ENCODE peak calls at places on chromosome 5, in four cellular contexts. K is psoas muscle, R is lower lobe of right lung, T is MCF 10A. Q is an unnamed sample.

GRCh38 chr5:81631124-81631523 is 119.8 kb downstream of the SSBP2 start:
- DNase-seq in K (no peak), R (no peak), T (no peak), Q (no peak)

GRCh38 chr5:14714706-14715105 is 50.2 kb downstream of the OTULIN start:
- DNase-seq in K (no peak), R (no peak), T (peak), Q (no peak)

GRCh38 chr5:167578977-167579700 is 712.3 kb upstream of the WWC1 start:
- DNase-seq in K (no peak), R (no peak), T (no peak), Q (no peak)

GRCh38 chr5:82147860-82148573 is 130.1 kb downstream of the RPS23 start:
- DNase-seq in K (no peak), R (no peak), T (peak), Q (no peak)

GRCh38 chr5:39569857-39570256 is 145.1 kb upstream of the DAB2 start:
- DNase-seq in K (no peak), R (no peak), T (no peak), Q (no peak)

GRCh38 chr5:134438641-134439621 is 27.2 kb upstream of the CDKN2AIPNL start:
- DNase-seq in K (peak), R (peak), T (peak), Q (no peak)

GRCh38 chr5:73152411-73153388 is 20.3 kb upstream of the TMEM174 start:
- DNase-seq in K (no peak), R (no peak), T (no peak), Q (no peak)

GRCh38 chr5:5793560-5793959 is 371.1 kb downstream of the ICE1 start:
- DNase-seq in K (no peak), R (no peak), T (no peak), Q (no peak)

GRCh38 chr5:96566775-96567174 is 95.4 kb upstream of the CAST start:
- DNase-seq in K (no peak), R (no peak), T (peak), Q (no peak)

GRCh38 chr5:159210306-159210722 is 961 bp upstream of the RNF145 start:
- DNase-seq in K (no peak), R (no peak), T (peak), Q (no peak)

GRCh38 chr5:2266668-2267240 is 384.0 kb upstream of the IRX4 start:
- DNase-seq in K (no peak), R (no peak), T (no peak), Q (no peak)

GRCh38 chr5:154654484-154655375 is 100.4 kb upstream of the LARP1 start:
- DNase-seq in K (no peak), R (no peak), T (no peak), Q (peak)

GRCh38 chr5:107698286-107698685 is 27.5 kb upstream of the EFNA5 start:
- DNase-seq in K (no peak), R (no peak), T (peak), Q (no peak)

GRCh38 chr5:67355135-67355729 is 158.6 kb upstream of the CD180 start:
- DNase-seq in K (no peak), R (no peak), T (no peak), Q (no peak)

GRCh38 chr5:122187426-122187825 is 58.1 kb downstream of the ZNF474 start:
- DNase-seq in K (no peak), R (no peak), T (no peak), Q (no peak)

GRCh38 chr5:132528866-132529634 is 14.3 kb downstream of the IL5 start:
- DNase-seq in K (no peak), R (no peak), T (no peak), Q (no peak)

GRCh38 chr5:10689391-10690081 is 71.5 kb downstream of the DAP start:
- DNase-seq in K (no peak), R (no peak), T (peak), Q (no peak)

GRCh38 chr5:132457371-132458225 is 33.0 kb downstream of the IRF1 start:
- DNase-seq in K (peak), R (peak), T (peak), Q (peak)

GRCh38 chr5:53478411-53479044 is 1.9 kb upstream of the FST start:
- DNase-seq in K (no peak), R (peak), T (peak), Q (no peak)

GRCh38 chr5:155004138-155004744 is 9.3 kb upstream of the KIF4B start:
- DNase-seq in K (no peak), R (no peak), T (peak), Q (no peak)

GRCh38 chr5:138472353-138472752 is 7.1 kb downstream of the EGR1 start:
- DNase-seq in K (no peak), R (peak), T (no peak), Q (no peak)

GRCh38 chr5:134571703-134572405 is 46.4 kb downstream of the JADE2 start:
- DNase-seq in K (no peak), R (no peak), T (no peak), Q (no peak)

GRCh38 chr5:172255444-172255843 is 28.1 kb downstream of the UBTD2 start:
- DNase-seq in K (no peak), R (no peak), T (no peak), Q (no peak)

GRCh38 chr5:145976431-145977155 is 40.2 kb downstream of the SH3RF2 start:
- DNase-seq in K (no peak), R (no peak), T (peak), Q (no peak)

GRCh38 chr5:176319827-176320554 is 41.6 kb downstream of the KIAA1191 start:
- DNase-seq in K (no peak), R (no peak), T (peak), Q (no peak)

GRCh38 chr5:120386981-120387380 is 77.1 kb upstream of the PRR16 start:
- DNase-seq in K (no peak), R (no peak), T (no peak), Q (no peak)

GRCh38 chr5:78974011-78974410 is 11.1 kb downstream of the ARSB start:
- DNase-seq in K (no peak), R (no peak), T (no peak), Q (no peak)

GRCh38 chr5:42756630-42757601 is at the start of gene CCDC152:
- DNase-seq in K (peak), R (no peak), T (no peak), Q (no peak)

DNA sequence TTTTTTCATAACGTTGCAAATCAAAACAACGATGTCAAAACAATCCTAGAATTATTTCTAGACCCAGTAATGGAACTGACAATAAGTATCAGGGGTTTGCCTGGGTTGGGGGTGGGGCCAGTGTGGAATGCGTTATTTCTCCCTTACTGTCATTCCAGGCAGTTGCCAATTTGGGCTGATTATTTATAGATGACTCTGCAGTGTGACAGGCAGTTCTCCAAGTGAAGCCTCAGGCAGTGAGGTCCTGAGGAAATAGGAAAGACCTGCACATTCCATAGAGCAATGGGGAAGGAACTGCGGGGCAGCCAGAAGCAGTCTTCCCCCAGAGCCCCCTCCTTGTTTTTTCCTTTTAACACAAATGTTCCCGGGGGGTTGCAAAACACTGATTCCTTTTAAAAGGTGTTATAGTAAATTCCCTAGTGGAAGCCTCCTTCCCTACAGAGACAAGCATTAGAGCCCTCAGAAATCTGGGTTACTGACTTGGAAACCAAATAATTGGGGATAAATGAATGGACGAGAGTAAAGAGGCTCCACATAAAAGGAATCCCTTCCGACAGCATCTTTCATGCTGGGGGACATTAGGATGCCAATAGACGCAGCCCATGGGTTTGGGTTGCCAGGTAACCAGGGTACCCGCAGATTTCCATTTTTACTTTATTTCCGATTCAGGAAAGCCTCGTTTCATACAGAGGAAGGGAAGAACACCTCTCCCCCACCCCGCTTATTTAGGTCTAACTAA is 179.1 kb downstream of the YTHDC2 start:
- DNase-seq in K (no peak), R (no peak), T (no peak), Q (no peak)
- TF ChIP-seq CTCF in K (no peak), R (no peak), T (no peak), Q (no peak)

GRCh38 chr5:141910271-141910673 is 13.4 kb upstream of the DELE1 start:
- DNase-seq in K (no peak), R (no peak), T (peak), Q (no peak)
- TF ChIP-seq CTCF in K (no peak), R (no peak), T (no peak), Q (no peak)

DNA sequence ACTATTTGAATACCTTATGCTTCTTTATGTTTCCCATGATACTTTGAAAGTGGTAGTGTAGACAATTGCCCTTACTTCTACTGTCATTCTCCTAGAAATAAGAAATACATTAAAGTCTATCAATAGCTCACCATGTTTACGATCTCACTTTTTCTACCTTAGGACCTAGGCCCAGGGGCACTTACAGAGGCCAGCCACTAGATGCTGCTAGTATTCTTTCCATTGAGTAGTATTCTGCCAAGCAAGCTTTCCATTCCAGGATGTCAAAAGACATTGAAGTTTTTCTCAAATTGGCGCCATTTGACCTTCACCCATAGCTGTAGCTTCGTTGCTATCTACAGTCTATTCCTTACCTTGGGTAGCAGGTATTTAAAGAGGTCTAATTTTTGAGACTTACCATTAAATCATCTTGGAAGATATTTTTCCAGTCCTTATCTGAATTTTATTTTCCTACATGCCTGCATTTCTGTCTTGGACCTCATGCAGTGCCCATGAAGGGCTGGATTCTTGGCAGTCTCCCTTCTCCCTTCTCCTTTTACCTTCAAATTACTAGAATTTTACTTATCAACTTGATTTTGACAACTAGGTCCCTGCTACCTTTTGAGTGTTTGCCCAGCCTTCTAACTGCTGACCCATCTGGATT is 246.0 kb upstream of the NUDT12 start:
- DNase-seq in K (no peak), R (no peak), T (peak), Q (no peak)
- TF ChIP-seq CTCF in K (peak), R (peak), T (peak), Q (peak)

DNA sequence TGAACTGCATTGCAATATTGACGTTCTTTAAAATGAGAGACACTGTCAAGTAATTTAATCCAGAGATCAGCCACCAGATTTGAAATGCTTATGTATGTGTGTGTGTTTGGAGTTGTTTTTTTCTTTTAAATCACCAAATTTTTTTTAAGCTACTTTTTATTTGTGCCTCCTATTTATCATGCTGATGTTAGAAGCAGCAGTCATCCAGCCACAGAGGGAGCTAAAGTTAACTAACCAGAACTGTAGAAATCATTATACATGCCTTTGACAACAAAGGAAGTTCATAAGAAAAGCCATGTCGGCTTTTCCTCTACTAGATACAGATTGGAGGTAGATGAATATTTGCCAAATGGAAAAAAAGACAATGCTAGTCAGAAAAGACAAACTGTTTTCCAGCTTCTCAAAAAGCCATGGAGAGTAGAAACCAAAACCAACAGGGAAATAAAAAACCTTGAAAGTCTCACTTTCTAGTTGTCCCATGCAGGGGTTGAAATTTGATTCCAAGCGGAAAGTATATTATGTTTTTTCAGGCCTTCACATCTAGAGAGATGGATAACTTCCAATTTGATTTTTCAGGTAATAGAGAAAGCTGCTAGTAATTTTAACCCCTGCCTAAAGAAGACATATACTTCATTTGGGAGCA is 4.5 kb downstream of the PURA start:
- DNase-seq in K (no peak), R (no peak), T (no peak), Q (no peak)
- TF ChIP-seq CTCF in K (no peak), R (no peak), T (no peak), Q (peak)

DNA sequence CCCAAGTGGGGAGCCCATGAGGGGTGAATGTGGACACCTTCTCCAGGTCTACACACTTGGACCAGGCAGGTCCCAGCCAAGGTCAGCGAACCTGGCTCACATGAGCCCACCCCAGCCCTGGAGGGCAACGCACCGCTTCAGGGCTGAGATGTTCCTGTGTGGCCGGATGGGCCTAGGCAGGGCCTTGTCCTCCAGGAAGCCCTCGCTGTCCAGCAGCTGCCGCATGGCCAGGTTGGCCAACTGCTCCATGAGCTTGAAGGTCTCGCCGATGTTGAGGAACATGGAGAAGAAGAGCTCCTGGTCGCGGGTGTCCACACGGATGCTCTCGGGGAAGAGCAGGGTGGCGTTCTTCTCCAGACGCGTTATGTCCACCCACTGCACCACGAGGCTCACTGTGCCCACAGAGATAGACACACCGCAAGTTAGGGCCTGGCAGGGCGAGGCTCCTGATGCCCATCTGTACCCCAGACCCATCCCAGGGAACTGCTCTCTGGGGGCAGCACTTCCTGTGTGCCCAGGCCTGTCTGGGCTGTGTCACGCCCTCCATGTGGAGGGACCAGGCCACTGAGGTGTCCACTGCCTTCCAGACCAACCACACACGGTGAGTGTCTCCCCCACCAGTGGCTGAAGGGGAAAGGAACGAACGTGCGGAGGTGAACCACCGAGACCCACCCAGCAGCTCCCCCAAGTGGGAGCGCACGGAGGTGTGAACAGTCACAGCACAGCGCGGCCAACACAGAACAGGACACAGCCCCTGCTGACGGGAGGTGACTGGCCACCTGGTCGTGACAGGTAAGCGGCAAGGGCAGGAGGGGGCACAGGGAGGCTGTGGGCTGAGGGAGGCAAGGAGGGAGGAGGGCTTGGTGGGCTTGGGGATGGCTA is 14.4 kb downstream of the TBC1D9B start:
- DNase-seq in K (no peak), R (no peak), T (no peak), Q (no peak)
- TF ChIP-seq CTCF in K (no peak), R (no peak), T (no peak), Q (no peak)

GRCh38 chr5:100518377-100518776 is 16.8 kb upstream of the FAM174A start:
- DNase-seq in K (no peak), R (no peak), T (peak), Q (no peak)
- TF ChIP-seq CTCF in K (no peak), R (no peak), T (no peak), Q (no peak)

DNA sequence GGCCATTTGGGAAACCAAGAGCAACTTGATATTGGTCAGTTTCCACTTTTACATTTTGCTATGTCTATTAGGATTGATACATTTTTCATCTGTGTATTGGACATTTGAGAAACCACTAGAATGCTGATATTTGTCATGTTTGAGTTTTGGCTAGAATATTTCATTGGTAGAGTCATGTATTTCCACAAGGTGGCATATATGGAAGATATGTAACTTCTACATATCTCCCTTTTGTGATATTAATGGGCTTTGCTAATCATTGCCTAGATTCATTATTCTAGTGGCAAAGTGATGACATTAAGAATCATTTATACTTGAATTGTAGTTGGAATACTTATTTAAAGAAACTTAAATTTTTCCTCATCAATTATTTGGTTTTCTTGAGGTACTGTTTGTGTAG is 692.9 kb upstream of the EDIL3 start:
- DNase-seq in K (no peak), R (no peak), T (no peak), Q (no peak)
- TF ChIP-seq CTCF in K (no peak), R (no peak), T (no peak), Q (peak)